ENCODE peak calls at places on chromosomes 11 and 22, in seven cellular contexts. I is smooth muscle cell of the brain vasculature, W is NCI-H510A treated with DMSO at 0.1 percent for 48 hours, T is left colon, E is substantia nigra, R is psoas muscle, S is NCI-H1417. G is an unnamed sample.

GRCh38 chr11:117535870-117536411 is 208.3 kb downstream of the CEP164 start:
- DNase-seq in E (peak), S (peak), W (no peak), I (no peak), T (no peak), R (no peak), G (peak)

GRCh38 chr11:116840746-116841296 is 3.4 kb upstream of the APOA1 start:
- DNase-seq in T (no peak), S (no peak), E (no peak), W (no peak), R (peak), I (no peak), G (no peak)

GRCh38 chr22:42869888-42870480 is 12.9 kb upstream of the ARFGAP3 start:
- DNase-seq in R (no peak), I (no peak), S (no peak), E (no peak), W (no peak), T (no peak), G (no peak)

GRCh38 chr22:37909756-37910155 is 3.7 kb downstream of the MICALL1 start:
- DNase-seq in S (no peak), T (no peak), E (no peak), W (no peak), R (no peak), I (no peak), G (no peak)

GRCh38 chr11:16607675-16608644 is 130.5 kb upstream of the C11orf58 start:
- DNase-seq in W (peak), R (peak), T (peak), S (peak), I (no peak), E (peak), G (peak)

GRCh38 chr11:93846411-93846810 is 4.0 kb downstream of the VSTM5 start:
- DNase-seq in T (no peak), E (no peak), S (no peak), I (no peak), R (no peak), W (no peak), G (no peak)

GRCh38 chr11:61442616-61443015 is 12.7 kb downstream of the SDHAF2 start:
- DNase-seq in I (no peak), R (no peak), E (no peak), W (no peak), S (no peak), T (no peak), G (no peak)

GRCh38 chr22:16717699-16718558 is 107.3 kb downstream of the XKR3 start:
- DNase-seq in E (no peak), R (no peak), T (no peak), W (no peak), I (no peak), S (no peak), G (no peak)

GRCh38 chr11:109696191-109696897 is 274.4 kb downstream of the C11orf87 start:
- DNase-seq in W (no peak), E (no peak), S (no peak), I (no peak), T (no peak), R (no peak), G (no peak)

GRCh38 chr11:93652161-93652597 is 9.3 kb upstream of the CEP295 start:
- DNase-seq in E (no peak), I (peak), T (no peak), R (no peak), W (peak), S (peak), G (no peak)

GRCh38 chr22:35995772-35996171 is 32.9 kb downstream of the RBFOX2 start:
- DNase-seq in T (peak), I (peak), S (no peak), E (no peak), R (peak), W (no peak), G (peak)

GRCh38 chr22:30883586-30884145 is 84.9 kb downstream of the MORC2 start:
- DNase-seq in E (no peak), R (no peak), T (no peak), W (no peak), S (no peak), I (no peak), G (no peak)

GRCh38 chr11:131914299-131914902 is 544.0 kb downstream of the NTM start:
- DNase-seq in T (no peak), I (no peak), S (no peak), W (no peak), R (no peak), E (no peak), G (no peak)

GRCh38 chr22:42919199-42919598 is 62.1 kb upstream of the ARFGAP3 start:
- DNase-seq in S (no peak), E (no peak), T (no peak), R (no peak), W (no peak), I (no peak), G (peak)

GRCh38 chr11:77019976-77020591 is 14.1 kb upstream of the B3GNT6 start:
- DNase-seq in W (no peak), T (no peak), E (no peak), S (no peak), R (no peak), I (no peak), G (no peak)

GRCh38 chr11:110527146-110527545 is 97.4 kb downstream of the FDX1 start:
- DNase-seq in E (no peak), W (no peak), R (no peak), S (no peak), I (no peak), T (no peak), G (no peak)

GRCh38 chr11:6667733-6668374 is 12.2 kb upstream of the DCHS1 start:
- DNase-seq in I (no peak), T (no peak), W (peak), R (no peak), S (no peak), E (no peak), G (no peak)

GRCh38 chr11:45092901-45093760 is 53.3 kb upstream of the PRDM11 start:
- DNase-seq in S (no peak), R (no peak), I (no peak), W (no peak), E (no peak), T (no peak), G (no peak)

GRCh38 chr11:94217705-94218104 is 86.7 kb upstream of the IZUMO1R start:
- DNase-seq in I (no peak), S (no peak), E (no peak), W (no peak), T (no peak), R (no peak), G (no peak)

GRCh38 chr11:75697906-75698563 is 19.6 kb upstream of the MOGAT2 start:
- DNase-seq in W (no peak), T (no peak), S (no peak), R (no peak), I (no peak), E (no peak), G (no peak)

GRCh38 chr11:45603930-45604682 is 61.3 kb downstream of the CHST1 start:
- DNase-seq in I (no peak), S (no peak), T (no peak), W (no peak), R (no peak), E (no peak), G (no peak)

GRCh38 chr22:18954333-18954732 is 18.2 kb upstream of the PRODH start:
- DNase-seq in I (peak), T (peak), E (peak), S (peak), W (no peak), R (peak), G (peak)

GRCh38 chr22:29838599-29838956 is 504 bp upstream of the ASCC2 start:
- DNase-seq in R (no peak), T (no peak), I (no peak), W (no peak), E (no peak), S (no peak), G (no peak)

GRCh38 chr11:2213384-2213842 is 41.8 kb upstream of the TH start:
- DNase-seq in W (no peak), E (no peak), R (peak), T (no peak), I (no peak), S (peak), G (peak)

GRCh38 chr22:28674121-28674563 is 5.5 kb downstream of the TTC28 start:
- DNase-seq in I (peak), T (no peak), W (no peak), R (no peak), S (no peak), E (no peak), G (no peak)

GRCh38 chr11:125338886-125339811 is 156.9 kb downstream of the FEZ1 start:
- DNase-seq in E (no peak), T (no peak), S (no peak), W (no peak), I (no peak), R (no peak), G (no peak)

GRCh38 chr11:11292839-11293238 is 60.2 kb downstream of the CSNK2A3 start:
- DNase-seq in R (no peak), I (no peak), W (no peak), S (no peak), T (no peak), E (no peak), G (no peak)

GRCh38 chr11:96748639-96749370 is 359.0 kb downstream of the JRKL start:
- DNase-seq in T (no peak), E (no peak), R (no peak), W (no peak), I (no peak), S (no peak), G (no peak)

GRCh38 chr22:27705391-27706080 is 96.0 kb downstream of the MN1 start:
- DNase-seq in S (no peak), I (no peak), R (no peak), T (no peak), W (no peak), E (no peak), G (no peak)

GRCh38 chr11:69364901-69365300 is 70.9 kb downstream of the MYEOV start:
- DNase-seq in W (no peak), T (no peak), E (no peak), I (no peak), R (no peak), S (no peak), G (no peak)

GRCh38 chr22:46726986-46727317 is 11.1 kb downstream of the CERK start:
- DNase-seq in E (no peak), R (no peak), I (no peak), S (no peak), W (no peak), T (no peak), G (no peak)

GRCh38 chr22:42711895-42712837 is 8.5 kb downstream of the A4GALT start:
- DNase-seq in W (no peak), E (no peak), R (no peak), I (no peak), S (no peak), T (no peak), G (no peak)

GRCh38 chr11:17389957-17390649 is 1.6 kb upstream of the KCNJ11 start:
- DNase-seq in T (no peak), E (no peak), S (no peak), I (no peak), R (no peak), W (no peak), G (no peak)

GRCh38 chr22:37147186-37147990 is 2.3 kb downstream of the IL2RB start:
- DNase-seq in S (no peak), W (no peak), T (no peak), R (peak), I (no peak), E (no peak), G (peak)

GRCh38 chr11:12329169-12329568 is 48.2 kb upstream of the PARVA start:
- DNase-seq in I (no peak), E (peak), S (no peak), W (no peak), T (no peak), R (no peak), G (no peak)

GRCh38 chr11:66015094-66015881 is 3.5 kb downstream of the CST6 start:
- DNase-seq in W (no peak), T (no peak), I (no peak), S (no peak), R (peak), E (no peak), G (no peak)

GRCh38 chr11:118656563-118657165 is 22.8 kb downstream of the TREH start:
- DNase-seq in W (no peak), S (no peak), I (no peak), T (no peak), R (no peak), E (no peak), G (no peak)

GRCh38 chr11:28965824-28966223 is 857.6 kb downstream of the METTL15 start:
- DNase-seq in S (no peak), W (no peak), T (no peak), I (no peak), E (no peak), R (no peak), G (no peak)

GRCh38 chr11:116059909-116060308 is 555.7 kb upstream of the CADM1 start:
- DNase-seq in R (no peak), S (no peak), W (peak), T (no peak), E (no peak), I (no peak), G (no peak)